ENCODE peak calls at places on chromosomes 3 and 15, in eight cellular contexts. C is esophagus muscularis mucosa, F is GM06990, Z is brain microvascular endothelial cell, J is uterus, H is lung, V is transverse colon, G is upper lobe of right lung. N is an unnamed sample. For H3K36me3, the result is how much of the 10 kb centered on the place peaks cover.

GRCh38 chr15:91384189-91384720 is 284.2 kb downstream of the SV2B start:
- DNase-seq in C (no peak), F (no peak), Z (no peak), J (no peak), H (no peak), V (no peak), G (no peak), N (no peak)

GRCh38 chr3:195337747-195338146 is 66.8 kb upstream of the XXYLT1 start:
- DNase-seq in C (no peak), F (no peak), Z (no peak), J (no peak), H (no peak), V (peak), G (no peak), N (no peak)

GRCh38 chr3:30657914-30658313 is 51.5 kb downstream of the TGFBR2 start:
- DNase-seq in C (no peak), F (no peak), Z (no peak), J (no peak), H (no peak), V (no peak), G (no peak), N (no peak)

GRCh38 chr3:143775401-143775970 is 72.8 kb downstream of the SLC9A9 start:
- DNase-seq in C (no peak), F (no peak), Z (peak), J (no peak), H (no peak), V (no peak), G (no peak), N (peak)

GRCh38 chr3:180383332-180384020 is 218.5 kb upstream of the TTC14 start:
- DNase-seq in C (no peak), F (no peak), Z (no peak), J (no peak), H (no peak), V (no peak), G (no peak), N (no peak)

GRCh38 chr3:178671261-178672191 is 135.3 kb downstream of the KCNMB2 start:
- DNase-seq in C (no peak), F (no peak), Z (peak), J (no peak), H (no peak), V (no peak), G (no peak), N (peak)

GRCh38 chr3:52015431-52016256 is 19.9 kb upstream of the RPL29 start:
- DNase-seq in C (no peak), F (no peak), Z (no peak), J (no peak), H (no peak), V (no peak), G (no peak), N (no peak)

GRCh38 chr3:71045917-71046282 is 537.6 kb downstream of the FOXP1 start:
- DNase-seq in C (peak), F (no peak), Z (no peak), J (no peak), H (no peak), V (no peak), G (no peak), N (no peak)

GRCh38 chr3:48572517-48572916 is 8.9 kb upstream of the UCN2 start:
- DNase-seq in C (no peak), F (no peak), Z (no peak), J (no peak), H (no peak), V (no peak), G (no peak), N (no peak)

GRCh38 chr15:66832679-66833078 is 130.6 kb downstream of the SMAD6 start:
- DNase-seq in C (no peak), F (no peak), Z (no peak), J (no peak), H (no peak), V (no peak), G (peak), N (no peak)

GRCh38 chr3:179016979-179017670 is 54.5 kb downstream of the ZMAT3 start:
- DNase-seq in C (no peak), F (peak), Z (no peak), J (no peak), H (no peak), V (no peak), G (no peak), N (no peak)

GRCh38 chr15:78672285-78673003 is 31.4 kb upstream of the CHRNB4 start:
- DNase-seq in C (no peak), F (no peak), Z (no peak), J (no peak), H (no peak), V (no peak), G (no peak), N (no peak)

GRCh38 chr3:156291269-156292123 is 171.1 kb downstream of the KCNAB1 start:
- DNase-seq in C (no peak), F (no peak), Z (no peak), J (no peak), H (no peak), V (no peak), G (no peak), N (no peak)

GRCh38 chr3:129054605-129055104 is 5.9 kb upstream of the GP9 start:
- DNase-seq in C (no peak), F (no peak), Z (peak), J (no peak), H (no peak), V (no peak), G (no peak), N (no peak)

GRCh38 chr15:42490246-42490742 is 647 bp downstream of the ZNF106 start:
- DNase-seq in C (no peak), F (no peak), Z (no peak), J (no peak), H (peak), V (no peak), G (no peak), N (no peak)

GRCh38 chr3:117104381-117104780 is 394.8 kb downstream of the TUSC7 start:
- DNase-seq in C (no peak), F (no peak), Z (no peak), J (no peak), H (no peak), V (no peak), G (no peak), N (no peak)

GRCh38 chr15:59299919-59300617 is 72.6 kb downstream of the MYO1E start:
- DNase-seq in C (no peak), F (peak), Z (peak), J (peak), H (peak), V (peak), G (peak), N (peak)

GRCh38 chr3:73623996-73624362 is 762 bp downstream of the PDZRN3 start:
- DNase-seq in C (no peak), F (no peak), Z (peak), J (peak), H (no peak), V (peak), G (no peak), N (no peak)

GRCh38 chr3:49720383-49721164 is 1.1 kb upstream of the AMIGO3 start:
- DNase-seq in C (no peak), F (no peak), Z (no peak), J (peak), H (no peak), V (no peak), G (peak), N (no peak)

GRCh38 chr3:175805825-175806224 is 946.7 kb downstream of the NAALADL2 start:
- DNase-seq in C (no peak), F (no peak), Z (no peak), J (no peak), H (no peak), V (no peak), G (no peak), N (no peak)

GRCh38 chr3:83946554-83946953 is 1012.2 kb upstream of the CADM2 start:
- DNase-seq in C (no peak), F (no peak), Z (no peak), J (no peak), H (no peak), V (no peak), G (no peak), N (no peak)

GRCh38 chr3:171458056-171458856 is 1.9 kb downstream of the TNIK start:
- DNase-seq in C (no peak), F (peak), Z (no peak), J (no peak), H (no peak), V (peak), G (no peak), N (no peak)

GRCh38 chr15:45200799-45201556 is 13.2 kb upstream of the SHF start:
- DNase-seq in C (peak), F (peak), Z (peak), J (peak), H (peak), V (peak), G (peak), N (no peak)

GRCh38 chr3:10771486-10772225 is 44.4 kb upstream of the SLC6A11 start:
- DNase-seq in C (peak), F (no peak), Z (no peak), J (no peak), H (no peak), V (no peak), G (no peak), N (no peak)

GRCh38 chr15:75431682-75432081 is 19.8 kb downstream of the SIN3A start:
- DNase-seq in C (no peak), F (no peak), Z (no peak), J (no peak), H (no peak), V (no peak), G (no peak), N (no peak)

GRCh38 chr15:32717290-32718081 is at the start of gene GREM1:
- DNase-seq in C (no peak), F (no peak), Z (peak), J (no peak), H (no peak), V (peak), G (no peak), N (no peak)

GRCh38 chr3:184566441-184567414 is 5.1 kb downstream of the EPHB3 start:
- DNase-seq in C (no peak), F (no peak), Z (no peak), J (no peak), H (no peak), V (peak), G (no peak), N (no peak)

GRCh38 chr3:188956839-188957489 is 214.8 kb upstream of the TPRG1 start:
- DNase-seq in C (no peak), F (no peak), Z (peak), J (peak), H (no peak), V (no peak), G (no peak), N (no peak)

GRCh38 chr15:77179541-77179998 is 108.7 kb upstream of the TSPAN3 start:
- DNase-seq in C (no peak), F (peak), Z (no peak), J (no peak), H (no peak), V (no peak), G (no peak), N (no peak)

GRCh38 chr15:96336643-96337353 is 6.3 kb downstream of the NR2F2 start:
- DNase-seq in C (peak), F (no peak), Z (peak), J (no peak), H (no peak), V (peak), G (no peak), N (no peak)

GRCh38 chr15:94930945-94931344 is 699.6 kb downstream of the MCTP2 start:
- DNase-seq in C (no peak), F (no peak), Z (no peak), J (no peak), H (no peak), V (no peak), G (no peak), N (no peak)

GRCh38 chr15:27086146-27086545 is 115.2 kb downstream of the GABRG3 start:
- DNase-seq in C (peak), F (no peak), Z (no peak), J (no peak), H (no peak), V (no peak), G (no peak), N (no peak)

GRCh38 chr15:32029409-32029861 is 880 bp upstream of the CHRNA7 start:
- DNase-seq in C (no peak), F (peak), Z (no peak), J (peak), H (no peak), V (peak), G (no peak), N (no peak)

GRCh38 chr3:71646971-71647370 is 63.4 kb upstream of the FOXP1 start:
- DNase-seq in C (no peak), F (no peak), Z (no peak), J (no peak), H (no peak), V (no peak), G (no peak), N (no peak)

GRCh38 chr15:48595988-48596387 is 49.5 kb downstream of the FBN1 start:
- DNase-seq in C (no peak), F (peak), Z (no peak), J (no peak), H (no peak), V (no peak), G (no peak), N (no peak)

GRCh38 chr15:48592221-48592731 is 53.2 kb downstream of the FBN1 start:
- DNase-seq in C (no peak), F (no peak), Z (peak), J (no peak), H (no peak), V (no peak), G (no peak), N (peak)

GRCh38 chr15:48596415-48596814 is 49.1 kb downstream of the FBN1 start:
- DNase-seq in C (no peak), F (peak), Z (no peak), J (no peak), H (no peak), V (no peak), G (no peak), N (no peak)

GRCh38 chr15:48590704-48591103 is 54.8 kb downstream of the FBN1 start:
- DNase-seq in C (no peak), F (no peak), Z (no peak), J (no peak), H (no peak), V (no peak), G (no peak), N (no peak)

GRCh38 chr15:48592929-48593328 is 52.6 kb downstream of the FBN1 start:
- DNase-seq in C (no peak), F (no peak), Z (no peak), J (no peak), H (no peak), V (no peak), G (no peak), N (no peak)
- H3K36me3 ChIP-seq in C (under half), F (under half), Z (half or more), J (under half), H (under half), V (under half), G (under half), N (under half)

GRCh38 chr15:97684249-97684648 is 276.3 kb upstream of the ARRDC4 start:
- DNase-seq in C (no peak), F (no peak), Z (no peak), J (no peak), H (no peak), V (no peak), G (no peak), N (no peak)

GRCh38 chr15:97686324-97686723 is 274.2 kb upstream of the ARRDC4 start:
- DNase-seq in C (no peak), F (no peak), Z (no peak), J (no peak), H (no peak), V (no peak), G (no peak), N (no peak)

GRCh38 chr15:97691799-97692198 is 268.7 kb upstream of the ARRDC4 start:
- DNase-seq in C (no peak), F (no peak), Z (no peak), J (no peak), H (no peak), V (peak), G (no peak), N (no peak)

GRCh38 chr15:97688886-97689285 is 271.6 kb upstream of the ARRDC4 start:
- DNase-seq in C (no peak), F (no peak), Z (no peak), J (no peak), H (no peak), V (no peak), G (no peak), N (no peak)

DNA sequence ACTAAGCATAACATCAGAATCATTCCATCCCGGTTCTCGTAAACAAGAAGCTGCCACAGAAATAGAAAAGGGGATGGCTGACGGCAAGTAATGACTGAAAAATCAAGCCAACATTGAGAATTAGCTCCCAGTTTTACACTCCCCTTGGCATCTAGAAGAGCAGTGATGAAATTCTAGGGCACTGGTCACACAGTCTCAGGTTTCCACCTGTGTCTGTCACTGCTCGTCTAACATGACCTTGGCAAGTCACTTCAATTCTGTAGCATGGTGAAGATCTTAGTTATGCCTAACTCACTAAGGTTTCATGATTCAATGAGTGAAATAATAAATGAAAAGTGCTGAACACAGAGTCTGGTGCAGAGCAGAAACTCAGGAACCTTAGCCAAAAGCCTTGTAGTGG is 272.3 kb upstream of the ARRDC4 start:
- DNase-seq in C (no peak), F (no peak), Z (no peak), J (no peak), H (no peak), V (no peak), G (no peak), N (no peak)
- TF ChIP-seq CTCF in C (no peak), F (no peak), Z (no peak), J (no peak), H (no peak), V (no peak), G (no peak), N (no peak)

GRCh38 chr15:29696950-29697738 is 125.1 kb downstream of the TJP1 start:
- DNase-seq in C (no peak), F (no peak), Z (no peak), J (no peak), H (no peak), V (no peak), G (no peak), N (no peak)

GRCh38 chr15:29695486-29696167 is 126.6 kb downstream of the TJP1 start:
- DNase-seq in C (no peak), F (no peak), Z (no peak), J (no peak), H (no peak), V (no peak), G (no peak), N (no peak)

GRCh38 chr15:29699791-29700190 is 122.5 kb downstream of the TJP1 start:
- DNase-seq in C (no peak), F (no peak), Z (no peak), J (no peak), H (no peak), V (no peak), G (no peak), N (no peak)

GRCh38 chr15:29700296-29700695 is 122.0 kb downstream of the TJP1 start:
- DNase-seq in C (no peak), F (no peak), Z (no peak), J (no peak), H (no peak), V (no peak), G (no peak), N (no peak)

DNA sequence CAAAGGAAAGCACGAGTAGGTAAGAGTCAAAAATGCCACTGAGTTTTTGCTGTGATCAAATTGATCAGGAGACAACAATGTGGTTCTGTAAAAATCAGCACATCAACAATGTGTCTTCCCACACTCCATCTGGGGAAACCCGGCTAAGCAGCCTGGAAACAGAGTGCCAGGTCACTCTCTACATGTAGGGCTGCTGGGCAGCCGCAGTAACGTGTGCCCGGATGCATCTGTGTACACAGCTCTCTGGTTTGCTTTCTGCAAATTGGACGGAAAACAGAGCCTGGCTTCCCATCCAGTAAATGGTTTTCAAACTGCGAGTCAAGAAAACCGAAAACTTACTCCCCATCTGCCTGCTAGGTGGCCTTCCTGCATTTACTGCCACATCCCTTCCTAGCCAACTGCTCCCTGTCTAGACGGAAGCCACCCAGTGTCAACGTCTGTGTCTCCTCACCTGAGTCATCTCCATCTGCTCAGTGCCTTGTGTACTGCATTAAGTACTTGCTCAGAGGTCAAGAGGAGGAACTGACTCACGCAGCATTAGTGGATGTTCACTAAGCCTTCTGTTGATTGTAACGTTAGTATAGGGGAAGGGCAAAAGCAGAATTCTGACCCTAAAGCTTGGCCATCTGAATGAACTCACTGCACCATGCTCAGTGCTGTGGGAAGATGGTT is 124.1 kb downstream of the TJP1 start:
- DNase-seq in C (no peak), F (no peak), Z (peak), J (no peak), H (no peak), V (no peak), G (no peak), N (peak)
- H3K36me3 ChIP-seq in C (half or more), F (under half), Z (under half), J (under half), H (under half), V (under half), G (under half), N (under half)

DNA sequence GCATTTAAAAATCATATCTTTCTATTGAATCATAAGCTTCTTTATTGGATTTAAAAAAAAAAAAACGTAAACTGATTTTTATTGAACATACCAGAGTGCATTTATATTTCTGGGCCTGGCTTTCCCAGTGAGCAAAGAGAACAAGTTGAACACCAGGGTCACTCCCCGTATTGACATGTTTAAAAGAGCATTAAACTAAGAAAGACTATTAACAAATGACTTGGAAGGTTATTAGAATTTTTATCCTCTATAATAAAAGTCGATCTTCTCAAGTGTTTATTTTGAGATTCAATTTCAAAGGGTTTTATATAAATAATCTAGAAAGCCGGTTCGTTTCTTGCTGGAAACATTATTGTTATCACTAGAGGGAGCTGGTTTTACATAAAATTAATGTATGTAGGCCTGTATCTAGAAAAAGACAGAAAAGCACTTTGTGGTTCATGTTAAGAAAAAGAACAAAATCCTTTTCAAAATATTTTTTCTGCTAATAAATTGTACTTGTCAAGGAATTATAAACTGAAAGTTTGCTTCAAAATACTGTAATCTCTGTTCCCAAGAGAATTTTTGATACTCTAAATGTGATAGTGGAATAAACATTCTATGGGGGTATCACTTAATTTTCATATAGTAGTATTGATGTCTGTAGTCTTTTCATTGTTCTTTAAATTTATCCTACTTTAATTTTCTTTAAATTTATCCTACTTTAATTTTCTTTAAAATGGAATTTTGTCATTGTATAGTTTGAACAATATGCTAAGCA is 321.8 kb upstream of the MME start:
- DNase-seq in C (no peak), F (no peak), Z (peak), J (no peak), H (no peak), V (no peak), G (no peak), N (peak)
- TF ChIP-seq CTCF in C (peak), F (no peak), Z (peak), J (peak), H (no peak), V (peak), G (peak), N (peak)